ENCODE peak calls at places on chromosomes 12 and 14, in four cellular contexts. Y is adrenal gland, V is AG04450, X is Peyer's patch. G is an unnamed sample. For H3K27me3, the result is how much of the 10 kb centered on the place peaks cover.

GRCh38 chr12:129300011-129300410 is 446.7 kb downstream of the GLT1D1 start:
- DNase-seq in X (no peak), Y (no peak), V (no peak), G (no peak)

GRCh38 chr12:54988402-54989054 is 4.0 kb upstream of the TESPA1 start:
- DNase-seq in Y (peak), V (no peak), X (peak), G (peak)

GRCh38 chr12:112381421-112381897 is 772 bp downstream of the HECTD4 start:
- DNase-seq in X (no peak), V (no peak), Y (no peak), G (peak)

GRCh38 chr14:105314287-105315185 is at the start of gene PACS2:
- DNase-seq in Y (peak), V (peak), X (peak), G (peak)

GRCh38 chr12:93964936-93965335 is 183.4 kb upstream of the PLXNC1 start:
- DNase-seq in Y (no peak), X (no peak), V (no peak), G (no peak)

GRCh38 chr14:64074961-64075619 is 219.1 kb downstream of the ESR2 start:
- DNase-seq in X (no peak), Y (no peak), V (no peak), G (no peak)

GRCh38 chr14:73754911-73755360 is 40.8 kb upstream of the PNMA1 start:
- DNase-seq in V (no peak), Y (no peak), X (no peak), G (no peak)

GRCh38 chr12:57343703-57344378 is 87.0 kb downstream of the R3HDM2 start:
- DNase-seq in Y (no peak), V (no peak), X (no peak), G (peak)

GRCh38 chr12:72141381-72141780 is 130.8 kb upstream of the TRHDE start:
- DNase-seq in Y (no peak), X (no peak), V (no peak), G (peak)

GRCh38 chr12:73125148-73125547 is 853.0 kb downstream of the TRHDE start:
- DNase-seq in V (no peak), Y (no peak), X (no peak), G (no peak)

GRCh38 chr12:116629451-116629850 is 70.3 kb downstream of the MAP1LC3B2 start:
- DNase-seq in X (no peak), V (no peak), Y (no peak), G (no peak)

GRCh38 chr12:107349008-107349747 is 255.8 kb upstream of the CRY1 start:
- DNase-seq in X (peak), V (peak), Y (no peak), G (no peak)

GRCh38 chr14:74085047-74085637 is 386 bp downstream of the LIN52 start:
- DNase-seq in V (no peak), X (no peak), Y (peak), G (peak)

GRCh38 chr12:84814664-84815245 is 97.8 kb downstream of the SLC6A15 start:
- DNase-seq in Y (no peak), X (no peak), V (no peak), G (no peak)

GRCh38 chr14:78805586-78805985 is 635.4 kb downstream of the NRXN3 start:
- DNase-seq in Y (no peak), V (no peak), X (no peak), G (no peak)

GRCh38 chr14:92649934-92650545 is 98.4 kb downstream of the LGMN start:
- DNase-seq in V (peak), Y (peak), X (no peak), G (no peak)

GRCh38 chr14:92651106-92651792 is 97.2 kb downstream of the LGMN start:
- DNase-seq in Y (peak), X (no peak), V (no peak), G (peak)

GRCh38 chr14:92649066-92649465 is 99.4 kb downstream of the LGMN start:
- DNase-seq in Y (no peak), V (no peak), X (no peak), G (no peak)

GRCh38 chr14:92651793-92652382 is 96.5 kb downstream of the LGMN start:
- DNase-seq in X (peak), V (no peak), Y (peak), G (peak)

GRCh38 chr14:92650581-92651105 is 97.8 kb downstream of the LGMN start:
- DNase-seq in X (no peak), V (no peak), Y (no peak), G (no peak)
- H3K4me3 ChIP-seq in X (no peak), V (no peak), Y (no peak), G (no peak)

GRCh38 chr14:99636487-99636886 is 8.4 kb upstream of the HHIPL1 start:
- DNase-seq in X (no peak), Y (no peak), V (no peak), G (no peak)
- TF ChIP-seq CTCF in X (no peak), Y (no peak), V (no peak), G (no peak)

DNA sequence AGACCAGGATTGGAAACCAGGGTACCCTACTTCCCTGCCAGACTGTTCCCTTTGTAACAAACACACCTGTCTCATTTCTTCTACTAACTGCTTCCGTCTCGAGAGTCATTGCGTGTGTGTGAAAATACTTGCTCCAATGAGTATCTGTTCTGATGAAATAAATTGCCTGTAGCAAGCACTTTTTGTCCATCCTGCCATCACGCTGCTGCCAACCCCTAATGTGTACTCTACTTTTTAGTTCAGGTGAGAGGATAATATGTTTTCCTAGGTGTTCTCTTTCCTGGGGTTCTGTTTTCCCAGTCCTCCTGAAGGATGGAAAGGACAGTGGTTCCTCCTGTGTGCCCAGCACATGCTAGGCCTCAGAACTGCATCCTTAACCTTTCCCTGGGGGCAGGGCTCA is 1.0 kb downstream of the TUNAR start:
- DNase-seq in X (no peak), Y (no peak), V (no peak), G (no peak)
- H3K27me3 ChIP-seq in X (under half), Y (under half), V (under half), G (under half)

GRCh38 chr14:89503458-89503996 is 86.5 kb upstream of the FOXN3 start:
- DNase-seq in X (no peak), Y (no peak), V (no peak), G (no peak)
- H3K4me3 ChIP-seq in X (no peak), Y (no peak), V (no peak), G (no peak)

GRCh38 chr14:99808133-99808505 is 14.9 kb downstream of the EML1 start:
- DNase-seq in V (no peak), Y (no peak), X (no peak), G (no peak)

GRCh38 chr14:99806841-99807240 is 13.6 kb downstream of the EML1 start:
- DNase-seq in X (no peak), Y (no peak), V (no peak), G (no peak)

GRCh38 chr14:99806040-99806439 is 12.8 kb downstream of the EML1 start:
- DNase-seq in Y (no peak), X (no peak), V (no peak), G (no peak)

GRCh38 chr14:99808515-99808914 is 15.3 kb downstream of the EML1 start:
- DNase-seq in X (no peak), V (no peak), Y (no peak), G (no peak)

DNA sequence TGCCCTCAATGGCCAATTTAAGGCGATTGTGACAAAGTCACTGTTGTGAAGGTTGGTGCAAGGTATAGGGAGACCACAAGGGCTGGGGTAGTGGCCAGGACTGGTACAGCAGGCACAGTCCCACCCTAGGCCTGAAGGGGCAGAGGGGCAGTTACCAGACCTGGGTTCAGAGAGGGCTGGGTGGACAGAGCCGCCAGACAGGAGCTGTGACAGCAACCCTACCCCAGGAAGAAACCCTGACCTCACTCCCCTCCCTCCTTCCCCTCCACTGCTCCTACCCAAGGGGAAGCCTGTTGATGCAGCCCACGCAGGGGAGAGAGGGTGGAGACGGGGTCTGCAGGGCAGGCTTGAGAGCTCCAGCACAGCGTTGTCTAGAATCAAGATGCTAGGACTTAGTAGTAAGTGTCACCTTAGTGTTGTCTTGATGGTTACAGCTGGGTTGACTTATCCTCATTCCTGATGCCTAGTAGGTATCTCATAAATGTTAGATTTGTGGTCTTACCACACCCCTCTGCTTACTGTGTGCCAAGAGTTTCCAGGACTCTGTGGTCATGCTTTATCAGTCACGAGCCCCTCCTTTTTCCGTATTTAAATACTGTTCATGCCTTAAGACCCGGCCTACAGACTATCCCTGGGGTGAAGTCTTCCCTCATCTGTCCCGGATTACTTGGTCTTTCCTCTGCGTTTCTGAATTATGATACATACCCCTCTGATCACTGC is 14.4 kb downstream of the EML1 start:
- DNase-seq in X (no peak), V (no peak), Y (no peak), G (no peak)
- TF ChIP-seq CTCF in X (no peak), V (no peak), Y (no peak), G (no peak)

DNA sequence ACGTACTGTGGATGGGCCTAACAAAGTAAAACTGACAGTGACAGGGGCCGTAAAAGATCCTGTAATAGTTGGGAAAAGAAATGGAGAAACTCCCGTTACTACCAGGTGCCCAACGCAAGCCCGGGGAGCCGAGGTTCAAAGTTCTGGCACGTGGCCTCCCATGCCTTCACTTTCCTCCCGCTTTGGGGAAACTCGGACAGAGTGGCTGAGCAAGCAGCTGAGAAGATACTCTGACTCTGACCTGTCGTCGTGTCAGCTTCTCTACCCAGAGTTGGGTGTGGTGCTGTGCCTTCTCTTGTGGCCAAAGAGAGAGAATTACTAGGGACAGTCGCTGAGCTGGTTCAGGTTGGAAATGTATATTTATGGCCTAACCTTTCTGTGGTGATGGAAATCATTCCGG is 1.7 kb downstream of the B4GALNT3 start:
- DNase-seq in V (no peak), Y (peak), X (peak), G (no peak)
- H3K27me3 ChIP-seq in V (half or more), Y (under half), X (under half), G (under half)

GRCh38 chr12:6635856-6636521 is at the start of gene LPAR5:
- DNase-seq in V (no peak), X (peak), Y (peak), G (peak)

GRCh38 chr12:6639151-6639773 is 3.5 kb upstream of the LPAR5 start:
- DNase-seq in X (no peak), Y (no peak), V (no peak), G (no peak)

GRCh38 chr12:6638305-6638704 is 2.5 kb upstream of the LPAR5 start:
- DNase-seq in X (no peak), V (no peak), Y (no peak), G (peak)

GRCh38 chr12:6632026-6632978 is 3.5 kb downstream of the LPAR5 start:
- DNase-seq in Y (no peak), X (no peak), V (no peak), G (peak)

DNA sequence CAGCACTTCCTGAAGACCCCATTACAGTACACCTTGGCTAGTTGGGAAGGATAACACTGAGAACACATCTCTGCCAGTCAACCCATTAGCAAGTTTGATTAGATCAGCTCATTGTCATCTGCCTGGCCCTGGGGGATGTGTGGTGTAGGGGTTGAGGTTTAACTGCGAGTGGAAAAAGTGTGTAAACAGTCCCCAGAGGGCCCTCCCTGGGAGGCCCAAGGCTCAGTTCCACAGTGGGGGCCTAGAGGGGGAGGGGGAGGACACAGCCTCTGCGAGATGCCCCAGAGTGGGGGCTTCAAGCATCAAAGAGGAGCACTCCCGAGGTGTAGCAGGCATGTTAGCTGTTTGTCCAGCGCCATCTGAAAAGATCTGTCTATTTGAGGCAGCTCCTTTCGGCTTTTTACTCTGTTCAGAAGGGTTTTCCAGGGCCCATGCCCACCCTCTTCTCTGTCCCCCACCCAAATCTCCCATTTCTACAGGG is 344 bp downstream of the LPAR5 start:
- DNase-seq in V (no peak), X (no peak), Y (no peak), G (peak)
- H3K4me3 ChIP-seq in V (no peak), X (peak), Y (no peak), G (peak)

GRCh38 chr12:12017798-12018197 is 52.9 kb upstream of the BCL2L14 start:
- DNase-seq in X (no peak), V (no peak), Y (no peak), G (no peak)
- TF ChIP-seq CTCF in X (no peak), V (peak), Y (peak), G (no peak)

GRCh38 chr12:120368789-120369475 is at the start of gene MSI1:
- DNase-seq in X (no peak), V (no peak), Y (no peak), G (no peak)
- H3K27me3 ChIP-seq in X (under half), V (half or more), Y (under half), G (under half)

GRCh38 chr14:90062852-90063539 is 1.2 kb downstream of the KCNK13 start:
- DNase-seq in Y (no peak), X (no peak), V (no peak), G (no peak)
- H3K4me3 ChIP-seq in Y (no peak), X (no peak), V (no peak), G (no peak)